ENCODE peak calls at places on chromosomes 2 and 18, in six cellular contexts. One of them, this sample, is unnamed.

GRCh38 chr2:180370476-180371205 is 363.5 kb upstream of the CWC22 start:
- DNase-seq in ascending aorta: no peak
- DNase-seq in naive B cell: no peak
- DNase-seq in epithelial cell of esophagus: no peak
- DNase-seq in endothelial cell: no peak
- DNase-seq in sciatic nerve: no peak
- DNase-seq in this sample: no peak

GRCh38 chr2:29147963-29148362 is 32.7 kb downstream of the CLIP4 start:
- DNase-seq in endothelial cell: no peak
- DNase-seq in sciatic nerve: no peak
- DNase-seq in epithelial cell of esophagus: no peak
- DNase-seq in naive B cell: no peak
- DNase-seq in ascending aorta: no peak
- DNase-seq in this sample: peak; percentile 57

GRCh38 chr2:165469417-165469816 is at the start of gene CSRNP3:
- DNase-seq in epithelial cell of esophagus: peak; percentile 89
- DNase-seq in endothelial cell: peak; percentile 62
- DNase-seq in ascending aorta: no peak
- DNase-seq in sciatic nerve: peak; percentile 68
- DNase-seq in naive B cell: no peak
- DNase-seq in this sample: peak; percentile 71

GRCh38 chr18:40235881-40236280 is 1719.2 kb upstream of the PIK3C3 start:
- DNase-seq in sciatic nerve: no peak
- DNase-seq in endothelial cell: no peak
- DNase-seq in epithelial cell of esophagus: no peak
- DNase-seq in naive B cell: no peak
- DNase-seq in ascending aorta: no peak
- DNase-seq in this sample: no peak

GRCh38 chr2:104758199-104758620 is 95.7 kb upstream of the POU3F3 start:
- DNase-seq in naive B cell: no peak
- DNase-seq in sciatic nerve: no peak
- DNase-seq in epithelial cell of esophagus: no peak
- DNase-seq in endothelial cell: no peak
- DNase-seq in ascending aorta: no peak
- DNase-seq in this sample: no peak

GRCh38 chr2:23381084-23381483 is 3.9 kb upstream of the KLHL29 start:
- DNase-seq in endothelial cell: no peak
- DNase-seq in sciatic nerve: no peak
- DNase-seq in naive B cell: no peak
- DNase-seq in ascending aorta: peak; percentile 82
- DNase-seq in epithelial cell of esophagus: peak; percentile 96
- DNase-seq in this sample: no peak

GRCh38 chr2:11533278-11534077 is at the start of gene GREB1:
- DNase-seq in ascending aorta: no peak
- DNase-seq in epithelial cell of esophagus: peak; percentile 75
- DNase-seq in naive B cell: no peak
- DNase-seq in sciatic nerve: no peak
- DNase-seq in endothelial cell: no peak
- DNase-seq in this sample: no peak

GRCh38 chr2:112692914-112693313 is 27.9 kb upstream of the NT5DC4 start:
- DNase-seq in ascending aorta: no peak
- DNase-seq in epithelial cell of esophagus: peak; percentile 55
- DNase-seq in naive B cell: no peak
- DNase-seq in endothelial cell: no peak
- DNase-seq in sciatic nerve: peak; percentile 45
- DNase-seq in this sample: no peak

GRCh38 chr2:66679422-66679821 is 244.5 kb downstream of the MEIS1 start:
- DNase-seq in sciatic nerve: no peak
- DNase-seq in endothelial cell: no peak
- DNase-seq in epithelial cell of esophagus: no peak
- DNase-seq in ascending aorta: no peak
- DNase-seq in naive B cell: no peak
- DNase-seq in this sample: peak; percentile 33

GRCh38 chr2:181546086-181546485 is 88.9 kb downstream of the ITGA4 start:
- DNase-seq in ascending aorta: no peak
- DNase-seq in sciatic nerve: no peak
- DNase-seq in naive B cell: no peak
- DNase-seq in endothelial cell: no peak
- DNase-seq in epithelial cell of esophagus: peak; percentile 29
- DNase-seq in this sample: no peak

GRCh38 chr18:36688020-36688965 is 140.5 kb downstream of the TPGS2 start:
- DNase-seq in epithelial cell of esophagus: peak; percentile 81
- DNase-seq in sciatic nerve: peak; percentile 80
- DNase-seq in endothelial cell: peak; percentile 78
- DNase-seq in ascending aorta: peak; percentile 74
- DNase-seq in naive B cell: peak; percentile 2
- DNase-seq in this sample: peak; percentile 83

GRCh38 chr2:214881647-214882205 is 72.2 kb upstream of the BARD1 start:
- DNase-seq in epithelial cell of esophagus: peak; percentile 6
- DNase-seq in endothelial cell: no peak
- DNase-seq in ascending aorta: no peak
- DNase-seq in naive B cell: no peak
- DNase-seq in sciatic nerve: no peak
- DNase-seq in this sample: no peak

GRCh38 chr2:27655155-27655951 is 8.1 kb downstream of the SUPT7L start:
- DNase-seq in epithelial cell of esophagus: peak; percentile 54
- DNase-seq in endothelial cell: no peak
- DNase-seq in naive B cell: no peak
- DNase-seq in ascending aorta: no peak
- DNase-seq in sciatic nerve: no peak
- DNase-seq in this sample: peak; percentile 42

GRCh38 chr18:8339958-8340357 is 269.3 kb upstream of the RAB12 start:
- DNase-seq in endothelial cell: no peak
- DNase-seq in ascending aorta: no peak
- DNase-seq in sciatic nerve: no peak
- DNase-seq in epithelial cell of esophagus: no peak
- DNase-seq in naive B cell: no peak
- DNase-seq in this sample: no peak

GRCh38 chr2:96264656-96265348 is 995 bp downstream of the TMEM127 start:
- DNase-seq in ascending aorta: no peak
- DNase-seq in endothelial cell: peak; percentile 50
- DNase-seq in naive B cell: peak; percentile 37
- DNase-seq in sciatic nerve: no peak
- DNase-seq in epithelial cell of esophagus: peak; percentile 39
- DNase-seq in this sample: peak; percentile 71

GRCh38 chr2:181849601-181850000 is 41.9 kb upstream of the ITPRID2 start:
- DNase-seq in epithelial cell of esophagus: no peak
- DNase-seq in sciatic nerve: no peak
- DNase-seq in naive B cell: no peak
- DNase-seq in endothelial cell: no peak
- DNase-seq in ascending aorta: no peak
- DNase-seq in this sample: no peak

GRCh38 chr2:102094917-102095316 is 47.6 kb upstream of the IL1R1 start:
- DNase-seq in sciatic nerve: no peak
- DNase-seq in epithelial cell of esophagus: peak; percentile 97
- DNase-seq in endothelial cell: no peak
- DNase-seq in ascending aorta: no peak
- DNase-seq in naive B cell: no peak
- DNase-seq in this sample: no peak

GRCh38 chr2:111662771-111663470 is 221.1 kb downstream of the ANAPC1 start:
- DNase-seq in epithelial cell of esophagus: peak; percentile 81
- DNase-seq in ascending aorta: no peak
- DNase-seq in endothelial cell: no peak
- DNase-seq in naive B cell: no peak
- DNase-seq in sciatic nerve: no peak
- DNase-seq in this sample: no peak

GRCh38 chr2:118728984-118729383 is 118.5 kb downstream of the EN1 start:
- DNase-seq in sciatic nerve: no peak
- DNase-seq in ascending aorta: no peak
- DNase-seq in endothelial cell: no peak
- DNase-seq in epithelial cell of esophagus: no peak
- DNase-seq in naive B cell: no peak
- DNase-seq in this sample: no peak

GRCh38 chr2:11074246-11074820 is 80.9 kb upstream of the SLC66A3 start:
- DNase-seq in endothelial cell: no peak
- DNase-seq in sciatic nerve: no peak
- DNase-seq in naive B cell: no peak
- DNase-seq in ascending aorta: no peak
- DNase-seq in epithelial cell of esophagus: no peak
- DNase-seq in this sample: no peak

GRCh38 chr18:74478316-74478715 is 17.8 kb upstream of the CNDP2 start:
- DNase-seq in epithelial cell of esophagus: no peak
- DNase-seq in sciatic nerve: no peak
- DNase-seq in naive B cell: no peak
- DNase-seq in endothelial cell: no peak
- DNase-seq in ascending aorta: no peak
- DNase-seq in this sample: no peak

GRCh38 chr2:139773720-139774277 is 993.6 kb upstream of the NXPH2 start:
- DNase-seq in ascending aorta: no peak
- DNase-seq in naive B cell: no peak
- DNase-seq in epithelial cell of esophagus: no peak
- DNase-seq in sciatic nerve: no peak
- DNase-seq in endothelial cell: no peak
- DNase-seq in this sample: peak; percentile 15

GRCh38 chr2:152646775-152647174 is 70.5 kb downstream of the PRPF40A start:
- DNase-seq in naive B cell: no peak
- DNase-seq in epithelial cell of esophagus: peak; percentile 92
- DNase-seq in sciatic nerve: no peak
- DNase-seq in ascending aorta: no peak
- DNase-seq in endothelial cell: no peak
- DNase-seq in this sample: no peak

GRCh38 chr18:79847606-79848293 is 50.0 kb downstream of the KCNG2 start:
- DNase-seq in ascending aorta: no peak
- DNase-seq in epithelial cell of esophagus: no peak
- DNase-seq in endothelial cell: no peak
- DNase-seq in naive B cell: no peak
- DNase-seq in sciatic nerve: no peak
- DNase-seq in this sample: no peak

GRCh38 chr18:72107647-72108046 is 436.5 kb downstream of the CBLN2 start:
- DNase-seq in ascending aorta: no peak
- DNase-seq in sciatic nerve: no peak
- DNase-seq in epithelial cell of esophagus: peak; percentile 44
- DNase-seq in naive B cell: no peak
- DNase-seq in endothelial cell: no peak
- DNase-seq in this sample: no peak

GRCh38 chr2:234051374-234052070 is 1.0 kb downstream of the SPP2 start:
- DNase-seq in naive B cell: no peak
- DNase-seq in sciatic nerve: no peak
- DNase-seq in epithelial cell of esophagus: peak; percentile 59
- DNase-seq in endothelial cell: no peak
- DNase-seq in ascending aorta: no peak
- DNase-seq in this sample: no peak

GRCh38 chr2:120937736-120938131 is 202.1 kb downstream of the GLI2 start:
- DNase-seq in ascending aorta: no peak
- DNase-seq in sciatic nerve: no peak
- DNase-seq in naive B cell: no peak
- DNase-seq in epithelial cell of esophagus: no peak
- DNase-seq in endothelial cell: no peak
- DNase-seq in this sample: no peak

GRCh38 chr2:149597050-149598013 is 9.8 kb upstream of the MMADHC start:
- DNase-seq in ascending aorta: peak; percentile 71
- DNase-seq in epithelial cell of esophagus: peak; percentile 79
- DNase-seq in sciatic nerve: no peak
- DNase-seq in endothelial cell: peak; percentile 47
- DNase-seq in naive B cell: peak; percentile 64
- DNase-seq in this sample: peak; percentile 63

GRCh38 chr2:54704688-54705605 is 18.5 kb upstream of the EML6 start:
- DNase-seq in ascending aorta: no peak
- DNase-seq in naive B cell: peak; percentile 46
- DNase-seq in sciatic nerve: no peak
- DNase-seq in endothelial cell: no peak
- DNase-seq in epithelial cell of esophagus: peak; percentile 67
- DNase-seq in this sample: no peak

GRCh38 chr18:8756571-8756970 is 51.2 kb downstream of the MTCL1 start:
- DNase-seq in endothelial cell: no peak
- DNase-seq in ascending aorta: no peak
- DNase-seq in naive B cell: no peak
- DNase-seq in sciatic nerve: no peak
- DNase-seq in epithelial cell of esophagus: no peak
- DNase-seq in this sample: no peak

GRCh38 chr2:235595420-235596010 is 101.7 kb downstream of the AGAP1 start:
- DNase-seq in naive B cell: no peak
- DNase-seq in epithelial cell of esophagus: peak; percentile 81
- DNase-seq in endothelial cell: peak; percentile 80
- DNase-seq in sciatic nerve: peak; percentile 87
- DNase-seq in ascending aorta: peak; percentile 76
- DNase-seq in this sample: peak; percentile 72

GRCh38 chr2:170505631-170506270 is 209.4 kb upstream of the SP5 start:
- DNase-seq in sciatic nerve: peak; percentile 83
- DNase-seq in endothelial cell: peak; percentile 8
- DNase-seq in epithelial cell of esophagus: no peak
- DNase-seq in ascending aorta: peak; percentile 73
- DNase-seq in naive B cell: no peak
- DNase-seq in this sample: no peak

GRCh38 chr2:42298996-42299754 is 61.8 kb downstream of the COX7A2L start:
- DNase-seq in epithelial cell of esophagus: no peak
- DNase-seq in sciatic nerve: no peak
- DNase-seq in endothelial cell: no peak
- DNase-seq in naive B cell: no peak
- DNase-seq in ascending aorta: no peak
- DNase-seq in this sample: no peak